ENCODE peak calls at places on chromosome 18, in eight cellular contexts. H, Y, N, Q, D, X, S and F are unnamed samples.

GRCh38 chr18:26840965-26841364 is 24.5 kb downstream of the AQP4 start:
- DNase-seq in H (no peak), Y (no peak), Q (no peak), X (no peak), D (no peak), N (no peak), S (no peak), F (no peak)

GRCh38 chr18:63964908-63965307 is 5.0 kb upstream of the SERPINB8 start:
- DNase-seq in D (no peak), Q (no peak), X (no peak), N (no peak), H (no peak), Y (no peak), S (no peak), F (no peak)

GRCh38 chr18:46034230-46034629 is 37.8 kb downstream of the PSTPIP2 start:
- DNase-seq in Y (no peak), X (no peak), H (no peak), D (no peak), S (no peak), Q (no peak), N (no peak), F (no peak)

GRCh38 chr18:41545091-41545888 is 409.7 kb upstream of the PIK3C3 start:
- DNase-seq in Q (no peak), D (no peak), Y (no peak), X (no peak), H (no peak), N (no peak), S (no peak), F (no peak)

GRCh38 chr18:45958027-45958426 is 9.1 kb downstream of the EPG5 start:
- DNase-seq in D (no peak), Y (no peak), Q (no peak), N (no peak), S (no peak), H (no peak), X (no peak), F (no peak)

GRCh38 chr18:27717816-27718215 is 459.1 kb downstream of the CDH2 start:
- DNase-seq in Y (no peak), D (no peak), S (no peak), N (no peak), Q (no peak), X (no peak), H (no peak), F (no peak)

GRCh38 chr18:14919666-14920065 is 171.7 kb downstream of the ANKRD30B start:
- DNase-seq in H (no peak), Q (peak), D (no peak), N (no peak), Y (no peak), X (no peak), S (no peak), F (no peak)

GRCh38 chr18:5728566-5728965 is 166.8 kb downstream of the TMEM200C start:
- DNase-seq in S (no peak), Y (no peak), Q (no peak), N (no peak), H (no peak), X (no peak), D (no peak), F (no peak)

GRCh38 chr18:46623541-46623940 is 33.5 kb downstream of the LOXHD1 start:
- DNase-seq in H (no peak), N (no peak), Y (no peak), D (no peak), X (peak), Q (no peak), S (peak), F (no peak)

GRCh38 chr18:24631238-24632025 is 171.0 kb downstream of the HRH4 start:
- DNase-seq in X (no peak), Q (no peak), S (no peak), D (no peak), H (no peak), Y (no peak), N (peak), F (no peak)
- H3K4me3 ChIP-seq in X (peak), Q (no peak), S (no peak), D (no peak), H (no peak), Y (no peak), N (no peak), F (no peak)

DNA sequence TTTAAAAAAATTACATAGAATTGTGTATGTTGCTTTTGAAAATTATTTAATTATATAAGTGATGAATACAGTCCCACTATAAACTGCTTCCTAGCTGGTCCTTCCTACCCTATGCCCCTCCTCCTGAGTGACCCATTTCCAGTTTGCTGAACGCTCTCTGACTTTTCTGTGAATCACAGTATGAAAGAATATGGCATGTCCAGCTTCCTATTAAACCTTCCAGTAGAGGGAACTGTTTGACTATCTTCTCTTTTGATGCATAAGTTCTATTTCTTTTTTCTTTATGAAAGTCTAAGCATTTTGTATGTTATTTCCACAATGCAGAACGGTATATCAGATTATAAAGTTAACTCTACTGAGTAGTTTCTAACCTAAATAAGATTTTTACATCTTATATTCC is 41.3 kb downstream of the PSMG2 start:
- DNase-seq in S (peak), D (no peak), H (peak), N (no peak), Y (peak), X (no peak), Q (no peak), F (peak)
- TF ChIP-seq CTCF in S (peak), D (peak), H (peak), N (peak), Y (peak), X (peak), Q (peak), F (peak)

GRCh38 chr18:12652861-12653401 is 5.0 kb downstream of the SPIRE1 start:
- DNase-seq in N (no peak), X (no peak), S (peak), Y (peak), H (no peak), D (no peak), Q (no peak), F (no peak)
- H3K27ac ChIP-seq in N (peak), X (no peak), S (no peak), Y (peak), H (no peak), D (no peak), Q (no peak), F (no peak)

DNA sequence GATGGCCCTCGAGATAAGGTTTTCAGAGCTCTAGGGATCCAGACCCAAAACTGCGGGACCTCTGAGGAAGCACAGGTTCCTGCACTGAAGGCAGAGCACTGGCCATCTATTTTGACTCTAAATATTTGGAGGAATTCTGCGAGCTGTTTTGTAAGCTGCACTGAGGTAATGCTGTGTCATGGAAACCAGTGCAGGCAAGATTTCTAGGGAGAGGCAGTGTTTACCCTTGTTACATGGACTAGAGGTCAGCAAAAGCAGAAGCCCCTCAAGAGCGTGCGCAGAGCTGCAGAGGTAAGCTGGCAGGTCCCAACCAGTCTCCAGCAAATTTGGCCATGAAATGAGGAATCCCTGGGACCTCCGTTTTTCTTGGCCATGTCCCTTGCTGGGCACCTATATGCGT is 137.3 kb downstream of the RNF152 start:
- DNase-seq in N (no peak), S (no peak), D (no peak), H (no peak), Y (no peak), X (no peak), Q (no peak), F (no peak)
- H3K4me3 ChIP-seq in N (no peak), S (no peak), D (no peak), H (no peak), Y (no peak), X (no peak), Q (no peak), F (no peak)

DNA sequence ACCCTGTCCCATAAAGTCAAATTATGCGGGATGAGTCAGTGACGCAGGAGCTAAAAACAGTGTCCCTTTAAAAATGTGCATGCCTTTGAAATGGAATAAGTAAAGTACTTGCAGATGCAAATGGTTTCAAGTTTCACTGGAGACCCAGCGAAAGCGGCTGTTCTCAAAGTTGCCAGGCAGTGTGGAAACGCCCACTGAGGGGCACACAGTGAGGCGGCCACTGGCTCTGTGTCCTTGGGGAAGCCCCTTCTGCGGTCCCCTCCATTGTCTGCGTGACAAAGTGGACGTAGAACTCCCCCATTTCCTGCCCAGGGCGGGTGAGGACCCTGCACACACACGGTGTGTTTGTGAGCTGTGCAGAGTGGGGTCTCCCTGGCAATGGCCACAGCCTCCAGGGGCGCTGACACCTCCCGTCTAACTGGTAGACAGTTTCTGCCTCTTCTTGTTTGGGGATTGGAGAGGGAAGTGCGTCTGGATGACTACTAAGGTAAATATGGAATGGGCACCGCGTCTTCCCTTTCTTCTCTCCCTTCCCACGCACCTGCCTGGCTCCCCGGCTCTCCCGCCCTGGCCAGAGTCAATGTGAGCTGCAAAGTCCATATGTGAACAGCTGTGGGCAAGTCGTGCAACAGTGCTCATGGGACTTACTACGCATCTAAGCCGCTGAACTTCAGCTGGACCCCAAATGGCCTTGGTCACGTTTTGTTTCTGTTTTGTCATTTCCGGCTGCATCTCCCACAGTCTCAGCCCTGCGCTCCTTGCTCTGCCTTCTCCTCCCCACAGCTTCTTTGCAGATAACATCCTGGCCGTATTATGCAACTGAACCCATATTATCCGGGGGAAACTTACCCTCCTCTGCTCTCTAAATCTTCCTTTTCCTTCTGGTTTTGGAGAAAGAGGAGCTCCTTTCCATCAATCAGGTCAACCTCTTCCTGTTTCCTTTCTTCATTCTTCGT is 33.7 kb upstream of the ZNF516 start:
- DNase-seq in H (peak), Q (peak), N (peak), S (peak), Y (peak), X (no peak), D (no peak), F (peak)
- TF ChIP-seq CTCF in H (no peak), Q (no peak), N (no peak), S (peak), Y (no peak), X (no peak), D (no peak), F (peak)

DNA sequence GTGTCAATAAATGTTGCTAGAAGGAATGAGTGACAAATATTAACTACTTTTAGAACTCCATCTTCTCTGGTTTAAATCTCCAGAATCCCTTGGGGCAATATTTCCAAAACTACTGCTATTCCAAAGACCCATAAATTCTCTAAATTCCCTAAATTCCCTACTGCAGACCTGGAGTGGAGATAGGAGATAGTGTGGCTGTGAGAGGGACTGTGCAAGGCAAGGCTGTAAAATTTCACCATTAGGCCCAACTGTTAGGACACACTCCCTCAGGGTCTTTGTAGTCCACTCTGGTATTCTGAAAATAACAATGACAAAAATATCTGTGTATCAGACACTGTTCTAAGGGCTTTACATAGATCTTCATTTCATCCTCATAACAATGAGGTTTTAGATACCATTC is 67.9 kb downstream of the MYL12B start:
- DNase-seq in H (no peak), S (no peak), Q (no peak), Y (no peak), D (no peak), X (no peak), N (no peak), F (no peak)
- H3K27ac ChIP-seq in H (peak), S (peak), Q (no peak), Y (no peak), D (no peak), X (no peak), N (no peak), F (no peak)